ENCODE peak calls at places on chromosomes 7 and 10, in six cellular contexts. W is breast epithelium, Q is IMR-90, B is prostate gland, U is heart left ventricle, J is NB4. P is an unnamed sample.
A peak's percentile ranks its signal among the peaks of the same experiment; 100 is the strongest.

GRCh38 chr10:22345301-22346086 is at the start of gene SPAG6:
- DNase-seq in W (no peak), Q (no peak), B (no peak), U (peak; percentile 66), J (no peak), P (no peak)

GRCh38 chr10:17113889-17114288 is 15.7 kb downstream of the CUBN start:
- DNase-seq in W (no peak), Q (peak; percentile 75), B (no peak), U (no peak), J (no peak), P (no peak)

GRCh38 chr10:91366687-91367086 is 43.5 kb upstream of the HECTD2 start:
- DNase-seq in W (no peak), Q (no peak), B (no peak), U (no peak), J (no peak), P (no peak)

GRCh38 chr7:76423666-76424412 is 911 bp upstream of the ZP3 start:
- DNase-seq in W (peak; percentile 93), Q (no peak), B (peak; percentile 63), U (no peak), J (no peak), P (no peak)

GRCh38 chr10:127194598-127194997 is 1.8 kb downstream of the INSYN2A start:
- DNase-seq in W (no peak), Q (no peak), B (no peak), U (no peak), J (no peak), P (no peak)

GRCh38 chr7:4682621-4683042 is 537 bp downstream of the FOXK1 start:
- DNase-seq in W (peak; percentile 42), Q (peak; percentile 47), B (peak; percentile 36), U (peak; percentile 60), J (peak; percentile 75), P (no peak)

GRCh38 chr10:104072786-104073185 is 12.9 kb downstream of the COL17A1 start:
- DNase-seq in W (no peak), Q (peak; percentile 7), B (no peak), U (no peak), J (no peak), P (no peak)

GRCh38 chr10:10599994-10600393 is 417.7 kb upstream of the CELF2 start:
- DNase-seq in W (no peak), Q (no peak), B (no peak), U (no peak), J (peak; percentile 5), P (no peak)

GRCh38 chr7:134434701-134435100 is 24.2 kb downstream of the AKR1B1 start:
- DNase-seq in W (no peak), Q (no peak), B (no peak), U (no peak), J (no peak), P (no peak)

GRCh38 chr10:59808896-59809643 is 55.8 kb upstream of the MRLN start:
- DNase-seq in W (peak; percentile 48), Q (peak; percentile 37), B (peak; percentile 64), U (peak; percentile 81), J (peak; percentile 75), P (peak; percentile 7)

GRCh38 chr7:30201921-30202320 is 67.1 kb downstream of the MTURN start:
- DNase-seq in W (no peak), Q (no peak), B (no peak), U (no peak), J (no peak), P (no peak)

GRCh38 chr10:71393841-71394475 is 2.8 kb upstream of the CDH23 start:
- DNase-seq in W (no peak), Q (no peak), B (no peak), U (no peak), J (no peak), P (no peak)

GRCh38 chr10:6405713-6406112 is 174.4 kb downstream of the PRKCQ start:
- DNase-seq in W (no peak), Q (no peak), B (no peak), U (no peak), J (no peak), P (no peak)

GRCh38 chr10:91511549-91512330 is 101.6 kb downstream of the HECTD2 start:
- DNase-seq in W (no peak), Q (peak; percentile 90), B (no peak), U (no peak), J (peak; percentile 8), P (no peak)

GRCh38 chr7:92517626-92518025 is 10.7 kb downstream of the PEX1 start:
- DNase-seq in W (no peak), Q (peak; percentile 64), B (no peak), U (no peak), J (no peak), P (no peak)

GRCh38 chr7:131010714-131011436 is 276.9 kb upstream of the KLF14 start:
- DNase-seq in W (no peak), Q (peak; percentile 63), B (no peak), U (no peak), J (peak; percentile 52), P (no peak)

GRCh38 chr7:951881-952547 is 2.5 kb downstream of the ADAP1 start:
- DNase-seq in W (no peak), Q (no peak), B (no peak), U (peak; percentile 24), J (no peak), P (no peak)

GRCh38 chr10:17229016-17229716 is 1.1 kb downstream of the VIM start:
- DNase-seq in W (peak; percentile 68), Q (peak; percentile 89), B (peak; percentile 49), U (peak; percentile 94), J (peak; percentile 84), P (no peak)

GRCh38 chr7:27236053-27236410 is 6.6 kb upstream of the EVX1 start:
- DNase-seq in W (no peak), Q (no peak), B (no peak), U (no peak), J (no peak), P (no peak)

GRCh38 chr7:100053201-100053600 is 3.6 kb downstream of the ZSCAN21 start:
- DNase-seq in W (peak; percentile 29), Q (peak; percentile 86), B (peak; percentile 60), U (no peak), J (peak; percentile 79), P (peak; percentile 26)

GRCh38 chr7:80771523-80771922 is 133.1 kb downstream of the CD36 start:
- DNase-seq in W (no peak), Q (peak; percentile 78), B (no peak), U (no peak), J (no peak), P (no peak)

GRCh38 chr10:11551915-11552602 is 59.4 kb downstream of the USP6NL start:
- DNase-seq in W (no peak), Q (peak; percentile 97), B (no peak), U (no peak), J (peak; percentile 56), P (no peak)

GRCh38 chr10:528173-529165 is 161.0 kb downstream of the DIP2C start:
- DNase-seq in W (no peak), Q (no peak), B (no peak), U (peak; percentile 15), J (no peak), P (no peak)

GRCh38 chr10:13490503-13490902 is 38.3 kb downstream of the BEND7 start:
- DNase-seq in W (no peak), Q (no peak), B (no peak), U (no peak), J (no peak), P (no peak)

GRCh38 chr7:159066816-159067601 is 77.7 kb downstream of the VIPR2 start:
- DNase-seq in W (no peak), Q (no peak), B (no peak), U (no peak), J (no peak), P (no peak)

GRCh38 chr10:66564341-66564740 is 361.5 kb upstream of the LRRTM3 start:
- DNase-seq in W (no peak), Q (no peak), B (no peak), U (no peak), J (no peak), P (no peak)

GRCh38 chr7:1663243-1663642 is 6.8 kb upstream of the ELFN1 start:
- DNase-seq in W (no peak), Q (no peak), B (no peak), U (peak; percentile 16), J (no peak), P (peak; percentile 13)

GRCh38 chr7:44408596-44408995 is 81.9 kb downstream of the NUDCD3 start:
- DNase-seq in W (no peak), Q (no peak), B (no peak), U (no peak), J (no peak), P (no peak)

GRCh38 chr10:112045885-112046284 is 137.7 kb downstream of the GPAM start:
- DNase-seq in W (no peak), Q (no peak), B (no peak), U (no peak), J (no peak), P (no peak)

GRCh38 chr10:29409241-29410051 is 120.6 kb downstream of the LYZL1 start:
- DNase-seq in W (peak; percentile 51), Q (peak; percentile 61), B (peak; percentile 66), U (peak; percentile 84), J (peak; percentile 72), P (peak; percentile 41)
- TF ChIP-seq POLR2A in W (peak; percentile 41), Q (peak; percentile 76), B (peak; percentile 55), U (peak; percentile 46), J (no peak), P (no peak)

DNA sequence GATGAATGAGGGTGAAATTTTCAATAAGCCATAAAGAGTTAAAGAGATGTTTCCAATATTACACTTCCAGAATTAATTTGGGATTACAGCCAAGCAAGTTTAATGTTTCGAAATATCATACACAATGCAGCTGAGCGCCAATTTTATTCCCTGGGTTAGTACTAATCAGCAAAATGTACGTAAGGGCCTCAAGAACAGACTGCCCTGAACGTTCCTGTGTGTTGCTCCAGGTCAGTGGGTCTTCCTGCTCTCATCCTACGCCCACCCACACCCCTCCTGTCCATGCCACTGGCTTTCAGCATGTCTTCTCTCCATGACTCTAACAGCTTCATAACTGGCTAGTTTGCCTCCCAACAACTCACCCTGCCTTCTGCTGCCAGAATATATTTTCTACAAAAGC is 206.8 kb upstream of the NFE2L3 start:
- DNase-seq in W (no peak), Q (no peak), B (no peak), U (no peak), J (no peak), P (no peak)
- TF ChIP-seq POLR2A in W (no peak), Q (no peak), B (no peak), U (no peak), J (no peak), P (no peak)

GRCh38 chr10:133394064-133394663 is at the start of gene MTG1:
- DNase-seq in W (peak; percentile 71), Q (peak; percentile 87), B (peak; percentile 89), U (peak; percentile 96), J (peak; percentile 97), P (peak; percentile 90)
- TF ChIP-seq POLR2A in W (peak; percentile 57), Q (peak; percentile 85), B (peak; percentile 70), U (peak; percentile 87), J (peak; percentile 86), P (peak; percentile 88)

GRCh38 chr7:102446387-102447156 is 13.2 kb downstream of the ORAI2 start:
- DNase-seq in W (no peak), Q (no peak), B (no peak), U (no peak), J (no peak), P (no peak)
- TF ChIP-seq POLR2A in W (no peak), Q (no peak), B (no peak), U (no peak), J (no peak), P (no peak)

P was measured in GM12891.